ENCODE peak calls at places on chromosomes 7 and 10, in seven cellular contexts. One of them, this sample, is unnamed.
A peak's percentile ranks its signal among the peaks of the same experiment; 100 is the strongest.

GRCh38 chr10:95640891-95641315 is 15.6 kb downstream of the ALDH18A1 start:
- DNase-seq in cardiac fibroblast: no peak
- DNase-seq in A549: no peak
- DNase-seq in naive B cell: no peak
- DNase-seq in IMR-90: no peak
- DNase-seq in astrocyte of the spinal cord: no peak
- DNase-seq in mammary epithelial cell: no peak
- DNase-seq in this sample: no peak

GRCh38 chr7:49513939-49514338 is 259.5 kb upstream of the VWC2 start:
- DNase-seq in cardiac fibroblast: no peak
- DNase-seq in A549: no peak
- DNase-seq in naive B cell: no peak
- DNase-seq in IMR-90: no peak
- DNase-seq in astrocyte of the spinal cord: no peak
- DNase-seq in mammary epithelial cell: no peak
- DNase-seq in this sample: no peak

GRCh38 chr7:115070311-115070710 is 148.4 kb downstream of the MDFIC start:
- DNase-seq in cardiac fibroblast: no peak
- DNase-seq in A549: no peak
- DNase-seq in naive B cell: no peak
- DNase-seq in IMR-90: no peak
- DNase-seq in astrocyte of the spinal cord: no peak
- DNase-seq in mammary epithelial cell: peak; percentile 6
- DNase-seq in this sample: no peak

GRCh38 chr10:98460837-98461499 is 14.2 kb upstream of the HPS1 start:
- DNase-seq in cardiac fibroblast: peak; percentile 87
- DNase-seq in A549: peak; percentile 78
- DNase-seq in naive B cell: no peak
- DNase-seq in IMR-90: peak; percentile 96
- DNase-seq in astrocyte of the spinal cord: peak; percentile 88
- DNase-seq in mammary epithelial cell: peak; percentile 87
- DNase-seq in this sample: peak; percentile 88

GRCh38 chr10:103917326-103918052 is 495 bp downstream of the STN1 start:
- DNase-seq in cardiac fibroblast: no peak
- DNase-seq in A549: peak; percentile 68
- DNase-seq in naive B cell: no peak
- DNase-seq in IMR-90: peak; percentile 46
- DNase-seq in astrocyte of the spinal cord: no peak
- DNase-seq in mammary epithelial cell: no peak
- DNase-seq in this sample: no peak

GRCh38 chr10:60139798-60140566 is 233.6 kb upstream of the CCDC6 start:
- DNase-seq in cardiac fibroblast: peak; percentile 47
- DNase-seq in A549: peak; percentile 23
- DNase-seq in naive B cell: no peak
- DNase-seq in IMR-90: peak; percentile 72
- DNase-seq in astrocyte of the spinal cord: peak; percentile 71
- DNase-seq in mammary epithelial cell: peak; percentile 49
- DNase-seq in this sample: no peak

GRCh38 chr7:105454921-105455320 is 66.2 kb upstream of the SRPK2 start:
- DNase-seq in cardiac fibroblast: no peak
- DNase-seq in A549: no peak
- DNase-seq in naive B cell: no peak
- DNase-seq in IMR-90: no peak
- DNase-seq in astrocyte of the spinal cord: peak; percentile 19
- DNase-seq in mammary epithelial cell: peak; percentile 58
- DNase-seq in this sample: no peak

GRCh38 chr7:41855798-41856197 is 152.9 kb upstream of the INHBA start:
- DNase-seq in cardiac fibroblast: no peak
- DNase-seq in A549: no peak
- DNase-seq in naive B cell: no peak
- DNase-seq in IMR-90: peak; percentile 43
- DNase-seq in astrocyte of the spinal cord: no peak
- DNase-seq in mammary epithelial cell: peak; percentile 47
- DNase-seq in this sample: no peak

GRCh38 chr7:105277341-105277740 is 111.4 kb downstream of the SRPK2 start:
- DNase-seq in cardiac fibroblast: no peak
- DNase-seq in A549: peak; percentile 48
- DNase-seq in naive B cell: no peak
- DNase-seq in IMR-90: peak; percentile 87
- DNase-seq in astrocyte of the spinal cord: peak; percentile 82
- DNase-seq in mammary epithelial cell: peak; percentile 86
- DNase-seq in this sample: no peak

GRCh38 chr7:33841658-33842057 is 63.7 kb upstream of the BMPER start:
- DNase-seq in cardiac fibroblast: peak; percentile 29
- DNase-seq in A549: peak; percentile 28
- DNase-seq in naive B cell: no peak
- DNase-seq in IMR-90: peak; percentile 25
- DNase-seq in astrocyte of the spinal cord: no peak
- DNase-seq in mammary epithelial cell: peak; percentile 41
- DNase-seq in this sample: peak; percentile 81

GRCh38 chr10:4849555-4850242 is 23.7 kb downstream of the AKR1E2 start:
- DNase-seq in cardiac fibroblast: peak; percentile 98
- DNase-seq in A549: peak; percentile 98
- DNase-seq in naive B cell: peak; percentile 59
- DNase-seq in IMR-90: peak; percentile 96
- DNase-seq in astrocyte of the spinal cord: peak; percentile 97
- DNase-seq in mammary epithelial cell: peak; percentile 91
- DNase-seq in this sample: peak; percentile 92

GRCh38 chr7:98286093-98286525 is 4.6 kb downstream of the BRI3 start:
- DNase-seq in cardiac fibroblast: peak; percentile 57
- DNase-seq in A549: peak; percentile 47
- DNase-seq in naive B cell: no peak
- DNase-seq in IMR-90: peak; percentile 55
- DNase-seq in astrocyte of the spinal cord: peak; percentile 29
- DNase-seq in mammary epithelial cell: peak; percentile 73
- DNase-seq in this sample: peak; percentile 92

GRCh38 chr7:128031901-128032604 is 816 bp upstream of the LRRC4 start:
- DNase-seq in cardiac fibroblast: peak; percentile 86
- DNase-seq in A549: no peak
- DNase-seq in naive B cell: peak; percentile 43
- DNase-seq in IMR-90: peak; percentile 96
- DNase-seq in astrocyte of the spinal cord: peak; percentile 87
- DNase-seq in mammary epithelial cell: peak; percentile 83
- DNase-seq in this sample: peak; percentile 81

GRCh38 chr10:83078160-83078559 is 1061.1 kb upstream of the GHITM start:
- DNase-seq in cardiac fibroblast: no peak
- DNase-seq in A549: no peak
- DNase-seq in naive B cell: no peak
- DNase-seq in IMR-90: no peak
- DNase-seq in astrocyte of the spinal cord: peak; percentile 1
- DNase-seq in mammary epithelial cell: peak; percentile 34
- DNase-seq in this sample: no peak

GRCh38 chr7:23863209-23863798 is 153.3 kb downstream of the STK31 start:
- DNase-seq in cardiac fibroblast: peak; percentile 39
- DNase-seq in A549: peak; percentile 55
- DNase-seq in naive B cell: no peak
- DNase-seq in IMR-90: peak; percentile 17
- DNase-seq in astrocyte of the spinal cord: peak; percentile 41
- DNase-seq in mammary epithelial cell: peak; percentile 20
- DNase-seq in this sample: no peak

GRCh38 chr7:26182706-26183105 is 17.8 kb downstream of the HNRNPA2B1 start:
- DNase-seq in cardiac fibroblast: no peak
- DNase-seq in A549: no peak
- DNase-seq in naive B cell: no peak
- DNase-seq in IMR-90: no peak
- DNase-seq in astrocyte of the spinal cord: no peak
- DNase-seq in mammary epithelial cell: no peak
- DNase-seq in this sample: no peak

GRCh38 chr7:26555971-26556830 is 264.5 kb downstream of the SNX10 start:
- DNase-seq in cardiac fibroblast: no peak
- DNase-seq in A549: no peak
- DNase-seq in naive B cell: no peak
- DNase-seq in IMR-90: no peak
- DNase-seq in astrocyte of the spinal cord: no peak
- DNase-seq in mammary epithelial cell: no peak
- DNase-seq in this sample: no peak

GRCh38 chr7:92245487-92246362 is at the start of the genes ANKIB1 and KRIT1:
- DNase-seq in cardiac fibroblast: peak; percentile 80
- DNase-seq in A549: peak; percentile 90
- DNase-seq in naive B cell: peak; percentile 85
- DNase-seq in IMR-90: peak; percentile 67
- DNase-seq in astrocyte of the spinal cord: peak; percentile 82
- DNase-seq in mammary epithelial cell: peak; percentile 81
- DNase-seq in this sample: peak; percentile 95

GRCh38 chr7:81990395-81990794 is 220.5 kb upstream of the HGF start:
- DNase-seq in cardiac fibroblast: peak; percentile 49
- DNase-seq in A549: no peak
- DNase-seq in naive B cell: no peak
- DNase-seq in IMR-90: peak; percentile 83
- DNase-seq in astrocyte of the spinal cord: peak; percentile 1
- DNase-seq in mammary epithelial cell: peak; percentile 39
- DNase-seq in this sample: no peak

GRCh38 chr7:75968561-75969001 is 25.8 kb downstream of the TMEM120A start:
- DNase-seq in cardiac fibroblast: no peak
- DNase-seq in A549: no peak
- DNase-seq in naive B cell: no peak
- DNase-seq in IMR-90: no peak
- DNase-seq in astrocyte of the spinal cord: no peak
- DNase-seq in mammary epithelial cell: no peak
- DNase-seq in this sample: peak; percentile 91

GRCh38 chr10:2888403-2889004 is 178.8 kb upstream of the PFKP start:
- DNase-seq in cardiac fibroblast: no peak
- DNase-seq in A549: no peak
- DNase-seq in naive B cell: no peak
- DNase-seq in IMR-90: no peak
- DNase-seq in astrocyte of the spinal cord: no peak
- DNase-seq in mammary epithelial cell: no peak
- DNase-seq in this sample: no peak

GRCh38 chr7:46387646-46388045 is 466.6 kb upstream of the IGFBP3 start:
- DNase-seq in cardiac fibroblast: peak; percentile 54
- DNase-seq in A549: no peak
- DNase-seq in naive B cell: no peak
- DNase-seq in IMR-90: peak; percentile 54
- DNase-seq in astrocyte of the spinal cord: peak; percentile 27
- DNase-seq in mammary epithelial cell: no peak
- DNase-seq in this sample: no peak

GRCh38 chr7:119868387-119868786 is 404.6 kb upstream of the KCND2 start:
- DNase-seq in cardiac fibroblast: no peak
- DNase-seq in A549: no peak
- DNase-seq in naive B cell: no peak
- DNase-seq in IMR-90: no peak
- DNase-seq in astrocyte of the spinal cord: no peak
- DNase-seq in mammary epithelial cell: no peak
- DNase-seq in this sample: no peak

GRCh38 chr10:26725837-26726727 is 28.6 kb downstream of the PDSS1 start:
- DNase-seq in cardiac fibroblast: peak; percentile 80
- DNase-seq in A549: peak; percentile 63
- DNase-seq in naive B cell: peak; percentile 46
- DNase-seq in IMR-90: peak; percentile 67
- DNase-seq in astrocyte of the spinal cord: peak; percentile 79
- DNase-seq in mammary epithelial cell: peak; percentile 29
- DNase-seq in this sample: peak; percentile 68

GRCh38 chr10:126468876-126469643 is 80.8 kb upstream of the ADAM12 start:
- DNase-seq in cardiac fibroblast: peak; percentile 40
- DNase-seq in A549: no peak
- DNase-seq in naive B cell: no peak
- DNase-seq in IMR-90: no peak
- DNase-seq in astrocyte of the spinal cord: peak; percentile 92
- DNase-seq in mammary epithelial cell: no peak
- DNase-seq in this sample: no peak

GRCh38 chr7:75962607-75963382 is 31.6 kb downstream of the TMEM120A start:
- DNase-seq in cardiac fibroblast: peak; percentile 86
- DNase-seq in A549: no peak
- DNase-seq in naive B cell: no peak
- DNase-seq in IMR-90: peak; percentile 85
- DNase-seq in astrocyte of the spinal cord: peak; percentile 78
- DNase-seq in mammary epithelial cell: no peak
- DNase-seq in this sample: peak; percentile 67

GRCh38 chr7:47654672-47655340 is 72.9 kb upstream of the TNS3 start:
- DNase-seq in cardiac fibroblast: peak; percentile 66
- DNase-seq in A549: no peak
- DNase-seq in naive B cell: no peak
- DNase-seq in IMR-90: peak; percentile 73
- DNase-seq in astrocyte of the spinal cord: no peak
- DNase-seq in mammary epithelial cell: no peak
- DNase-seq in this sample: no peak

GRCh38 chr7:51040777-51041176 is 258.1 kb upstream of the GRB10 start:
- DNase-seq in cardiac fibroblast: no peak
- DNase-seq in A549: no peak
- DNase-seq in naive B cell: no peak
- DNase-seq in IMR-90: no peak
- DNase-seq in astrocyte of the spinal cord: peak; percentile 79
- DNase-seq in mammary epithelial cell: no peak
- DNase-seq in this sample: no peak

GRCh38 chr7:22485189-22485588 is 14.8 kb downstream of the STEAP1B start:
- DNase-seq in cardiac fibroblast: no peak
- DNase-seq in A549: no peak
- DNase-seq in naive B cell: no peak
- DNase-seq in IMR-90: peak; percentile 50
- DNase-seq in astrocyte of the spinal cord: no peak
- DNase-seq in mammary epithelial cell: peak; percentile 4
- DNase-seq in this sample: no peak

GRCh38 chr7:41096921-41097320 is 606.0 kb downstream of the INHBA start:
- DNase-seq in cardiac fibroblast: peak; percentile 15
- DNase-seq in A549: no peak
- DNase-seq in naive B cell: no peak
- DNase-seq in IMR-90: peak; percentile 98
- DNase-seq in astrocyte of the spinal cord: peak; percentile 88
- DNase-seq in mammary epithelial cell: peak; percentile 59
- DNase-seq in this sample: no peak

GRCh38 chr7:148501707-148502139 is 88.8 kb upstream of the C7orf33 start:
- DNase-seq in cardiac fibroblast: peak; percentile 21
- DNase-seq in A549: no peak
- DNase-seq in naive B cell: no peak
- DNase-seq in IMR-90: no peak
- DNase-seq in astrocyte of the spinal cord: peak; percentile 11
- DNase-seq in mammary epithelial cell: no peak
- DNase-seq in this sample: no peak

GRCh38 chr7:3436746-3437145 is 135.7 kb downstream of the SDK1 start:
- DNase-seq in cardiac fibroblast: peak; percentile 61
- DNase-seq in A549: peak; percentile 37
- DNase-seq in naive B cell: no peak
- DNase-seq in IMR-90: peak; percentile 84
- DNase-seq in astrocyte of the spinal cord: peak; percentile 81
- DNase-seq in mammary epithelial cell: peak; percentile 65
- DNase-seq in this sample: no peak